ENCODE peak calls at places on chromosome 16, in six cellular contexts. One of them, this sample, is unnamed.

GRCh38 chr16:11914759-11915643 is 755 bp downstream of the GSPT1 start:
- DNase-seq in tibial artery: no peak
- DNase-seq in heart right ventricle: peak
- DNase-seq in Panc1: no peak
- DNase-seq in cardiac muscle cell: peak
- DNase-seq in lower lobe of right lung: peak
- DNase-seq in this sample: peak

GRCh38 chr16:526181-527014 is 1.1 kb upstream of the CAPN15 start:
- DNase-seq in heart right ventricle: peak
- DNase-seq in tibial artery: peak
- DNase-seq in Panc1: no peak
- DNase-seq in cardiac muscle cell: peak
- DNase-seq in lower lobe of right lung: peak
- DNase-seq in this sample: no peak

GRCh38 chr16:3720418-3720817 is 3.1 kb upstream of the TRAP1 start:
- DNase-seq in Panc1: no peak
- DNase-seq in cardiac muscle cell: no peak
- DNase-seq in lower lobe of right lung: no peak
- DNase-seq in heart right ventricle: no peak
- DNase-seq in tibial artery: no peak
- DNase-seq in this sample: no peak

GRCh38 chr16:57628008-57628781 is at the start of gene ADGRG1:
- DNase-seq in tibial artery: peak
- DNase-seq in lower lobe of right lung: peak
- DNase-seq in Panc1: peak
- DNase-seq in cardiac muscle cell: peak
- DNase-seq in heart right ventricle: peak
- DNase-seq in this sample: peak

GRCh38 chr16:9136596-9136995 is 45.2 kb downstream of the HAPSTR1 start:
- DNase-seq in Panc1: no peak
- DNase-seq in cardiac muscle cell: no peak
- DNase-seq in lower lobe of right lung: peak
- DNase-seq in tibial artery: peak
- DNase-seq in heart right ventricle: no peak
- DNase-seq in this sample: no peak

GRCh38 chr16:56192971-56193936 is 2.0 kb downstream of the GNAO1 start:
- DNase-seq in heart right ventricle: no peak
- DNase-seq in lower lobe of right lung: no peak
- DNase-seq in cardiac muscle cell: no peak
- DNase-seq in Panc1: no peak
- DNase-seq in tibial artery: no peak
- DNase-seq in this sample: no peak

GRCh38 chr16:15820837-15821236 is 36.0 kb downstream of the MYH11 start:
- DNase-seq in lower lobe of right lung: no peak
- DNase-seq in heart right ventricle: no peak
- DNase-seq in cardiac muscle cell: no peak
- DNase-seq in tibial artery: peak
- DNase-seq in Panc1: no peak
- DNase-seq in this sample: no peak

GRCh38 chr16:69693916-69694315 is 32.4 kb downstream of the NQO1 start:
- DNase-seq in Panc1: no peak
- DNase-seq in heart right ventricle: no peak
- DNase-seq in lower lobe of right lung: no peak
- DNase-seq in tibial artery: no peak
- DNase-seq in cardiac muscle cell: peak
- DNase-seq in this sample: no peak

GRCh38 chr16:79599256-79599836 is 1.2 kb downstream of the MAF start:
- DNase-seq in tibial artery: no peak
- DNase-seq in heart right ventricle: peak
- DNase-seq in lower lobe of right lung: no peak
- DNase-seq in cardiac muscle cell: peak
- DNase-seq in Panc1: no peak
- DNase-seq in this sample: no peak

GRCh38 chr16:53968454-53968853 is 264.5 kb downstream of the FTO start:
- DNase-seq in tibial artery: no peak
- DNase-seq in lower lobe of right lung: no peak
- DNase-seq in heart right ventricle: no peak
- DNase-seq in cardiac muscle cell: no peak
- DNase-seq in Panc1: no peak
- DNase-seq in this sample: no peak

GRCh38 chr16:22054847-22055590 is 37.3 kb upstream of the VWA3A start:
- DNase-seq in lower lobe of right lung: no peak
- DNase-seq in heart right ventricle: no peak
- DNase-seq in Panc1: no peak
- DNase-seq in tibial artery: no peak
- DNase-seq in cardiac muscle cell: no peak
- DNase-seq in this sample: no peak

GRCh38 chr16:67158637-67159600 is 790 bp downstream of the TRADD start:
- DNase-seq in Panc1: no peak
- DNase-seq in heart right ventricle: no peak
- DNase-seq in cardiac muscle cell: peak
- DNase-seq in tibial artery: no peak
- DNase-seq in lower lobe of right lung: peak
- DNase-seq in this sample: no peak

GRCh38 chr16:88329726-88330700 is 52.7 kb upstream of the ZNF469 start:
- DNase-seq in Panc1: no peak
- DNase-seq in heart right ventricle: no peak
- DNase-seq in lower lobe of right lung: no peak
- DNase-seq in cardiac muscle cell: no peak
- DNase-seq in tibial artery: no peak
- DNase-seq in this sample: no peak

GRCh38 chr16:89360760-89361435 is 129.5 kb downstream of the ANKRD11 start:
- DNase-seq in heart right ventricle: no peak
- DNase-seq in Panc1: no peak
- DNase-seq in lower lobe of right lung: no peak
- DNase-seq in cardiac muscle cell: no peak
- DNase-seq in tibial artery: no peak
- DNase-seq in this sample: no peak

GRCh38 chr16:12551946-12552345 is 251.7 kb downstream of the CPPED1 start:
- DNase-seq in tibial artery: no peak
- DNase-seq in cardiac muscle cell: peak
- DNase-seq in heart right ventricle: no peak
- DNase-seq in Panc1: no peak
- DNase-seq in lower lobe of right lung: no peak
- DNase-seq in this sample: no peak

DNA sequence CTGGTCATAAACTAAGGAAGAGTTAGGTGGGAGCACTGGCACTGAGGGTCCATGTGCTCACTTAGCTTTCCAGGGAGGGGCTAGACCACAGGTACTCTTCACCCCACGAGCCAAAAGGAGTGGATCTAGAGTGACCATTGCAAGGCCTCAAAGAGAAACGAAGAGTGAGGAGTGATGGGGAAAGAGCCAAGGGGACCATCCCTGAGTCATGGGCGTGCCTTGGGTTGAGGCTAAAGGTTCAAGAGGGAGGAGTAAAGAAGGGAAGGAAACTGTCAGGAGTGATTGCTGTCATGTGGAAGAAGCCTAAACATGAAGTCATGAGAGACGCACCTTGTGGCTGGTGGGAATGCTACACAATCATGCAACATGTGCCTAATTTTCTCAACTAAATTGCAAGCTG is 141.0 kb downstream of the CDH13 start:
- DNase-seq in cardiac muscle cell: no peak
- DNase-seq in tibial artery: no peak
- DNase-seq in heart right ventricle: no peak
- DNase-seq in Panc1: no peak
- DNase-seq in lower lobe of right lung: no peak
- DNase-seq in this sample: no peak
- H3K27ac ChIP-seq in cardiac muscle cell: no peak
- H3K27ac ChIP-seq in tibial artery: peak
- H3K27ac ChIP-seq in heart right ventricle: peak
- H3K27ac ChIP-seq in Panc1: no peak
- H3K27ac ChIP-seq in lower lobe of right lung: no peak
- H3K27ac ChIP-seq in this sample: no peak

DNA sequence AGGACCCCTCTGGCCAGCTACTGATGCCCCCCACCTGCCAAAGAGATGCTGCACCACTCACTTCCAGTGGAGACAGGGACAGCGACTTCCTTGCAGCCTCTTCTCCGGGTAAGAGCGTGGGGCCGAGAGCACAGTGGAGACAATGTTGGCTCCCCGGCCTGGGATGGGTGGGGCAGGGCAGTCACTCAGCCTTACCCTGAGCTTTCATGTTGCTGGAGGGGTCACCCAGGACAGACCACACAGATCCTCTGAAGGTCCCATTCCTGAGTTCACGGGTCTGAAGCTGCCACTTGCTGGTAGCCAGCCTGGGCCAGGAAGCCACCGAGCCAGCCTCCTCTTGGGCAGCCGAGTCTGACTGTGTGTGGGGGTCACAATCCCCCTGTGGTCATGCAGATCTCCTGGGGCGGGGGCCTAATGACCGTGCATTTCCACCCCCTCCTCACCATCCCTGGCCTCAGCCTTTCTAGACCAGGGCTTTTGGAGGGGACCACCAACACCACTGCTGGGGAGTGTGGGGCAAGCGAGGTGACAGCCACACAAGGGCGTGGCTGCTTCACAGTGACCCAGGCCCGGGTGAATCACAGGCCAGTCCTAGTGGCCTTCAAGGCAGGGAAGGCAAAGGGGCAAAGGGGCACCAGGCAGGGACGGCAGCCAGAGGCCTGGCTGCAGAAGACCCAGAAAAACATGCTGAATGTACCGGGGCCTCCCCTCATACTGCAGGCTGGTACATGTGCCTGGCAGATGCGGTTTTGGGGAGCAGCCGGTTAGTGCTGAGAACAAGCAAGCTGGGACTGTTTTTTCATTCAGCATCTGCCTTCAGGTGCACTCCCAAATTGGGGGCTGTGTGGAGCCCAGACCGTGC is 10.4 kb downstream of the TAF1C start:
- DNase-seq in tibial artery: no peak
- DNase-seq in cardiac muscle cell: no peak
- DNase-seq in lower lobe of right lung: no peak
- DNase-seq in heart right ventricle: no peak
- DNase-seq in Panc1: no peak
- DNase-seq in this sample: no peak
- H3K27ac ChIP-seq in tibial artery: peak
- H3K27ac ChIP-seq in cardiac muscle cell: no peak
- H3K27ac ChIP-seq in lower lobe of right lung: peak
- H3K27ac ChIP-seq in heart right ventricle: peak
- H3K27ac ChIP-seq in Panc1: no peak
- H3K27ac ChIP-seq in this sample: peak

GRCh38 chr16:4934591-4934990 is 2.4 kb downstream of the PPL start:
- DNase-seq in cardiac muscle cell: no peak
- DNase-seq in heart right ventricle: no peak
- DNase-seq in Panc1: no peak
- DNase-seq in lower lobe of right lung: no peak
- DNase-seq in tibial artery: no peak
- DNase-seq in this sample: no peak

GRCh38 chr16:4936181-4936990 is 562 bp downstream of the PPL start:
- DNase-seq in lower lobe of right lung: peak
- DNase-seq in tibial artery: peak
- DNase-seq in Panc1: no peak
- DNase-seq in cardiac muscle cell: no peak
- DNase-seq in heart right ventricle: no peak
- DNase-seq in this sample: no peak

GRCh38 chr16:4933871-4934395 is 3.0 kb downstream of the PPL start:
- DNase-seq in cardiac muscle cell: no peak
- DNase-seq in heart right ventricle: no peak
- DNase-seq in Panc1: no peak
- DNase-seq in tibial artery: no peak
- DNase-seq in lower lobe of right lung: no peak
- DNase-seq in this sample: no peak

GRCh38 chr16:4936991-4937781 is at the start of gene PPL:
- DNase-seq in cardiac muscle cell: no peak
- DNase-seq in Panc1: no peak
- DNase-seq in lower lobe of right lung: peak
- DNase-seq in tibial artery: peak
- DNase-seq in heart right ventricle: peak
- DNase-seq in this sample: no peak

DNA sequence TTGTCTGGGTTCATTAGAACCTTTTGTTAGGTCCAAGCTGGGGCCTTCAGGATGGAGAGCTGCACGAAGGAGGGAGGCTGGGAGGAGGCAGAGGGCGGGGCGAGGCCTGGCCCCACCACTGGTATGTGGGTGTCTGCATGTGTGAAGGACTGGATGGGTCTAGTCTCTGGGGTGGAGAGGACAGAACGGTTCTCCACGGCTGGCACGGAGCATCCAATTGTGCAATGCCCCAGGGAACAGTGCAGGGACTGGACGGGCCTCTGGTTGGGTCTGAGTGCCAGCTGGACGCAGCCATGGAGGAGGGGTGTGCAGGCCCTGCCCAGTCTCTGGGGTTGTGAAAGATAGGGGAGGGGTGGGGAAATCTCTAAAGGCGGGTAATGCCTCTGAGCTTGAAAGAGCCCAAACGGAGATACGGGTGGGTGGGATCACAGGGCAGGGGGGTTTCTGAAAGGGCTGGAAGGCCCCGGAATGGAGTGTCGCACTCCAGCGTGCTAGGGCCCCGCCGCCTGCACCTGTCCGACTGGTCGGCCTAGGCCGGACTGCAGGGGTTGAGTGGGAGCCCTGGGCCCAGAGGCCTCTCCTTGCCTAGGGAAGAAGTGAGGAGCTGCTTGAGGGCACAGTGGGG is 1.6 kb downstream of the PPL start:
- DNase-seq in Panc1: no peak
- DNase-seq in lower lobe of right lung: peak
- DNase-seq in cardiac muscle cell: peak
- DNase-seq in tibial artery: peak
- DNase-seq in heart right ventricle: peak
- DNase-seq in this sample: no peak
- H3K27ac ChIP-seq in Panc1: peak
- H3K27ac ChIP-seq in lower lobe of right lung: peak
- H3K27ac ChIP-seq in cardiac muscle cell: no peak
- H3K27ac ChIP-seq in tibial artery: peak
- H3K27ac ChIP-seq in heart right ventricle: no peak
- H3K27ac ChIP-seq in this sample: no peak

GRCh38 chr16:81821422-81822128 is 42.5 kb downstream of the PLCG2 start:
- DNase-seq in tibial artery: no peak
- DNase-seq in lower lobe of right lung: no peak
- DNase-seq in heart right ventricle: no peak
- DNase-seq in Panc1: no peak
- DNase-seq in cardiac muscle cell: no peak
- DNase-seq in this sample: no peak

GRCh38 chr16:81830845-81831600 is 51.9 kb downstream of the PLCG2 start:
- DNase-seq in tibial artery: peak
- DNase-seq in Panc1: no peak
- DNase-seq in lower lobe of right lung: no peak
- DNase-seq in cardiac muscle cell: no peak
- DNase-seq in heart right ventricle: no peak
- DNase-seq in this sample: no peak

GRCh38 chr16:81823111-81823510 is 44.0 kb downstream of the PLCG2 start:
- DNase-seq in cardiac muscle cell: no peak
- DNase-seq in heart right ventricle: no peak
- DNase-seq in Panc1: no peak
- DNase-seq in lower lobe of right lung: peak
- DNase-seq in tibial artery: no peak
- DNase-seq in this sample: no peak

GRCh38 chr16:81823734-81824133 is 44.6 kb downstream of the PLCG2 start:
- DNase-seq in lower lobe of right lung: no peak
- DNase-seq in cardiac muscle cell: no peak
- DNase-seq in heart right ventricle: no peak
- DNase-seq in Panc1: no peak
- DNase-seq in tibial artery: no peak
- DNase-seq in this sample: no peak

DNA sequence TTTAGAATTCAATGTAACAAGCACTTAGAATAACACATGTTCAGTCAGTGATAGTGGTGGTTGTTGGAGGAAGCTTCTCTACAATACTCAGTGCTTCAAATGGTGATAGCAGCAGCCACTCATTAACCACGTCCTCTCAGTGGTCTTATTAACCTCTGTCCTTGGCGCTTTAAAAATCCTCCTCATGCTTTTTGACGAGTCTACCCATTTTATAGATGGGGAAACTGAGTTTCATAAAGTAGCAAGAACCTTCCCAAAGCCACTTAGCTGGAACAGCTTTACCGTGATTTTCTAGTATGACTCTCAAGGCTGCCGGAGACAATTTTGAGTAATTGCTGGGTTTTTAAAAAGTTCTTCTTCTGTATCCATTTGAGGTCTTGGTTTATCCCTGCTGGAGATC is 47.4 kb downstream of the PLCG2 start:
- DNase-seq in tibial artery: no peak
- DNase-seq in lower lobe of right lung: no peak
- DNase-seq in heart right ventricle: no peak
- DNase-seq in cardiac muscle cell: no peak
- DNase-seq in Panc1: no peak
- DNase-seq in this sample: no peak
- H3K27ac ChIP-seq in tibial artery: no peak
- H3K27ac ChIP-seq in lower lobe of right lung: no peak
- H3K27ac ChIP-seq in heart right ventricle: no peak
- H3K27ac ChIP-seq in cardiac muscle cell: no peak
- H3K27ac ChIP-seq in Panc1: no peak
- H3K27ac ChIP-seq in this sample: no peak